ENCODE peak calls at places on chromosome 14, in four cellular contexts. G is HCT116, Z is Karpas-422, V is PC-3. S is an unnamed sample. For H3K9me2, the result is how much of the 10 kb centered on the place peaks cover.

GRCh38 chr14:61033024-61033423 is 52.0 kb downstream of the SLC38A6 start:
- DNase-seq in G (no peak), Z (no peak), V (no peak), S (no peak)

GRCh38 chr14:105475916-105476845 is 1.6 kb downstream of the CRIP2 start:
- DNase-seq in G (no peak), Z (no peak), V (peak), S (no peak)

GRCh38 chr14:75244121-75244520 is 34.5 kb upstream of the FOS start:
- DNase-seq in G (no peak), Z (no peak), V (no peak), S (no peak)

GRCh38 chr14:68898248-68899032 is 80.7 kb downstream of the ACTN1 start:
- DNase-seq in G (no peak), Z (no peak), V (no peak), S (no peak)

GRCh38 chr14:101033446-101034165 is 130.1 kb upstream of the RTL1 start:
- DNase-seq in G (no peak), Z (no peak), V (no peak), S (no peak)

GRCh38 chr14:61565836-61566536 is 129.3 kb upstream of the HIF1A start:
- DNase-seq in G (no peak), Z (no peak), V (peak), S (no peak)

GRCh38 chr14:71529855-71530254 is 402.4 kb upstream of the RGS6 start:
- DNase-seq in G (no peak), Z (no peak), V (no peak), S (no peak)

GRCh38 chr14:75432406-75432805 is 4.6 kb downstream of the JDP2 start:
- DNase-seq in G (no peak), Z (no peak), V (no peak), S (no peak)

GRCh38 chr14:54356172-54356571 is 40.6 kb upstream of the CDKN3 start:
- DNase-seq in G (no peak), Z (no peak), V (peak), S (no peak)

GRCh38 chr14:24817638-24818053 is 183.7 kb upstream of the GZMB start:
- DNase-seq in G (no peak), Z (no peak), V (no peak), S (no peak)

GRCh38 chr14:61477845-61478438 is 156.6 kb downstream of the PRKCH start:
- DNase-seq in G (peak), Z (peak), V (peak), S (no peak)

GRCh38 chr14:81450100-81450531 is 50.0 kb upstream of the STON2 start:
- DNase-seq in G (no peak), Z (no peak), V (no peak), S (no peak)

GRCh38 chr14:53900499-53900898 is 56.1 kb downstream of the BMP4 start:
- DNase-seq in G (no peak), Z (no peak), V (no peak), S (no peak)

GRCh38 chr14:80047761-80048160 is 163.5 kb downstream of the DIO2 start:
- DNase-seq in G (no peak), Z (no peak), V (no peak), S (no peak)

GRCh38 chr14:93281937-93282336 is 50.9 kb downstream of the BTBD7 start:
- DNase-seq in G (no peak), Z (no peak), V (no peak), S (no peak)

GRCh38 chr14:21074398-21075272 is 4.5 kb downstream of the ARHGEF40 start:
- DNase-seq in G (no peak), Z (no peak), V (no peak), S (no peak)

GRCh38 chr14:104364830-104365229 is 214.7 kb upstream of the C14orf180 start:
- DNase-seq in G (no peak), Z (no peak), V (no peak), S (no peak)

GRCh38 chr14:88604213-88604612 is 41.4 kb downstream of the ZC3H14 start:
- DNase-seq in G (no peak), Z (no peak), V (no peak), S (peak)

GRCh38 chr14:72439707-72440106 is 454.2 kb downstream of the DPF3 start:
- DNase-seq in G (no peak), Z (no peak), V (no peak), S (no peak)

GRCh38 chr14:104935026-104935650 is 10.5 kb downstream of the PLD4 start:
- DNase-seq in G (no peak), Z (peak), V (no peak), S (no peak)

GRCh38 chr14:94180655-94181271 is 6.6 kb downstream of the PPP4R4 start:
- DNase-seq in G (peak), Z (peak), V (peak), S (peak)

GRCh38 chr14:101183376-101184103 is 280.0 kb upstream of the RTL1 start:
- DNase-seq in G (no peak), Z (peak), V (no peak), S (no peak)

GRCh38 chr14:74049886-74050495 is 30.8 kb downstream of the BBOF1 start:
- DNase-seq in G (no peak), Z (peak), V (no peak), S (no peak)

GRCh38 chr14:36647827-36648753 is 13.6 kb upstream of the PAX9 start:
- DNase-seq in G (no peak), Z (no peak), V (peak), S (no peak)

GRCh38 chr14:95265106-95266094 is 54.3 kb downstream of the CLMN start:
- DNase-seq in G (peak), Z (peak), V (peak), S (peak)

GRCh38 chr14:79383031-79383430 is 828.3 kb downstream of the DIO2 start:
- DNase-seq in G (no peak), Z (no peak), V (no peak), S (no peak)

GRCh38 chr14:31867570-31867969 is 209.5 kb upstream of the ARHGAP5 start:
- DNase-seq in G (no peak), Z (no peak), V (no peak), S (no peak)

GRCh38 chr14:32190713-32191112 is 11.1 kb upstream of the RNU6-7 start:
- DNase-seq in G (no peak), Z (no peak), V (no peak), S (no peak)

GRCh38 chr14:73393375-73393774 is 65.0 kb downstream of the NUMB start:
- DNase-seq in G (no peak), Z (no peak), V (peak), S (no peak)

GRCh38 chr14:69316449-69317391 is 56.8 kb downstream of the GALNT16 start:
- DNase-seq in G (no peak), Z (no peak), V (peak), S (no peak)

GRCh38 chr14:75279153-75279738 is 618 bp downstream of the FOS start:
- DNase-seq in G (no peak), Z (peak), V (no peak), S (no peak)

GRCh38 chr14:77122555-77123125 is 19.0 kb downstream of the ZDHHC22 start:
- DNase-seq in G (no peak), Z (no peak), V (no peak), S (no peak)

GRCh38 chr14:77124345-77125274 is 17.0 kb downstream of the ZDHHC22 start:
- DNase-seq in G (no peak), Z (no peak), V (peak), S (no peak)

GRCh38 chr14:77123381-77124344 is 17.9 kb downstream of the ZDHHC22 start:
- DNase-seq in G (peak), Z (peak), V (peak), S (no peak)

GRCh38 chr14:77119852-77120251 is 21.7 kb downstream of the ZDHHC22 start:
- DNase-seq in G (no peak), Z (no peak), V (no peak), S (no peak)

DNA sequence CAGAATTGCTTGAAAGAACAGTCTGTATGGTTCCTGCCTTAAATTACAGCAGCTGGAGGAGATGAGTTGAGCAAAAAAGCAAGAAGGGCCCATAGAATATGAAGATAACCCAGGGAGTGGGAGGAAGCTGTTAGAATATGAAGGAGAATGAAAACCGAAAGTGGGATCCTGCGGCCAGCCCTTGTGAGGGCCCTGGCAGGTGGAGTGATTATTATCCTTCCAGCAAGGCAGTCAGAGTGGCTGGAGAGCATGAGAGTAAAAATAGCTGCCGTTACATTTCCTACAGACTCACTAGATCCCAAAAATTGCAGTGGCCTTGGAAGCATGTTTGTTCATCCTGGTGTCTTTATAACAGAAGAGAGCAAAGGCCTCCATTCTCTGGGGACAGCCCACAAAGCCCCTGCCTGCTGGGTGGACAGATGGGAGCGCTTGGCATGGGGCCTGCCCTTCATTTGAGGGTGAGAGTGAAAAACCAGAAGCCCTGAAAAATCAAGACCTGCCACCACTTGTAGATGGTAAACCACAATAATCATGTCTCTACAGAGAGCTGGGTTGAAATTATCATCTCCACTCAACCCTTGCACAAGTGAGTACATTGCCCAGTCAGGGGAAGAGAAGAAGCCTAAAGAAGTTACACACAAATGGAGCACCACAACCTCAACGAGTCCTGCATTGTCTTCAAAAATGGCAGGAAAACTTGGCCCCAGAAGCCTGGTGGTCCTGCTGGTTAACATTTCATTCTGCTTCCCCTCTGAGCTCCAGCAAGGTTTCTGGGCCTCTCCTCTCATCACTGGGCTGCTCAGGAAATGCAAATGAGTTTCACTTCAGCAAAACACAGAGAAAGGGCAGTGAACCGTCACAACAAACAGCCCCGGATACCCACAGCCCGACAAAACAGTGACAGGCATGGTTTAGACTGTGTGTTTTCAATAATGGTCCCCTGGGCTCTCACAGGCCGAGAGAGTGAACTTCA is 20.5 kb downstream of the ZDHHC22 start:
- DNase-seq in G (no peak), Z (peak), V (no peak), S (peak)
- H3K9ac ChIP-seq in G (no peak), Z (peak), V (no peak), S (no peak)

DNA sequence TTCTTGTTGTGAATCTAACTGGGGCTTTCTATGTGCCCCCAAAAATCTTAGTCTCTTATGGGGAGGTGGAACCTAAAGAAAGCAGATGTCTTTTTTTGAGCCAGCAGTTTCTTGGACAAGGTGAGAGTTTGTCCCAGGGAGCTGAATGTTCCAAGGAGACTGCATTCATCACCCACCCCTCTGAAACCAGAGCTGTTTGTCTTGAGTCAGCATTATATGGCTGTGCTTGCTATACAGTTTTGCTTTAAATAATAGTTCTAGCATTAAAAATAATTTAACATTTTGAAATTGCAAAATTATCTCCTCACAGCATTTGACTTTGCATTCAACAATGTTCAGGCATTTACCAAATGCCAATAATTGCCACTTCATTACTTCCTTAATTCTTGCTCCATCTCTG is 813.3 kb downstream of the BCL11B start:
- DNase-seq in G (no peak), Z (no peak), V (no peak), S (no peak)
- H3K9me2 ChIP-seq in G (under half), Z (under half), V (under half), S (under half)

GRCh38 chr14:22923746-22924145 is 4.8 kb upstream of the RBM23 start:
- DNase-seq in G (no peak), Z (no peak), V (no peak), S (no peak)

GRCh38 chr14:22926316-22926715 is 2.9 kb downstream of the PRMT5 start:
- DNase-seq in G (no peak), Z (no peak), V (peak), S (no peak)

GRCh38 chr14:22922294-22922693 is 3.3 kb upstream of the RBM23 start:
- DNase-seq in G (no peak), Z (no peak), V (no peak), S (no peak)

GRCh38 chr14:22928237-22929103 is 706 bp downstream of the PRMT5 start:
- DNase-seq in G (no peak), Z (peak), V (peak), S (no peak)

DNA sequence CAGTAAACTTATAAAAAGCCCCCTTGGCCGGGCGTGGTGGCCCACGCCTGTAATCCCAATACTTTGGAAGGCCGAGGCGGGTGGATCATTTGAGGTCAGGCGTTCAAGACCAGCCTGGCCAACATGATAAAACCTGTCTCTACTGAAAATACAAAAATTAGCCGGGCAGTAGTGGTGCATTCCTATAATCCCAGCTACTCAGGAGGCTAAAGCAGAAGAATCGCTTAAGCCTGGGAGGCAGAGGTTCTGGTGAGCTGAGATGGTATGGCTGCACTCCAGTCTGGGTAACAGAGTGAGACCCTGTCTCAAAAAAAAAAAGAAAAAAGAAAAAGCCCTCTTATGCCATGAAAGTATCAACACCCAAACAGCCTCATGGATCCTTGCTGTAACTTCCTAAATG is 3.7 kb downstream of the PRMT5 start:
- DNase-seq in G (no peak), Z (no peak), V (no peak), S (no peak)
- H3K9ac ChIP-seq in G (no peak), Z (no peak), V (no peak), S (no peak)

GRCh38 chr14:64723691-64724577 is 19.7 kb downstream of the PLEKHG3 start:
- DNase-seq in G (no peak), Z (no peak), V (no peak), S (no peak)
- H3K9me2 ChIP-seq in G (under half), Z (under half), V (under half), S (under half)

DNA sequence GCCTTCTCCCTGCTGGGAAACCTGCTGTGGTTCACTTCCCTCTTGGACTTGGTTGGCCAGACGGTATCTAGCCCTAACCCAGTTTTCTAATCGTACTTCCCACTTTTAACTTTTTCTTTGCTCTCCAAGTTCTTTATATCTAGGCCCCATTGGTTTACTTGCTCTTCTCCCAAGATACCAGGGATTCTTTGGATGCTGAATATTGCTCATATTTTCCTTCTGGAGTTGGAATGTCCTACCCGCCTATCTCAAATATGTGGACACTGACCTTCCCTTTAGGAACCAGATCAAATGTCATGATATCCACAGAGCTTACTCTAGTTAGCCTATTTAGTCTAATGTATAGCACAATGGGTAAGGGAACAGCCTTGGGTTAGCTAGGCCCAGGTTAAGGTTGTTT is 228.6 kb downstream of the DACT1 start:
- DNase-seq in G (no peak), Z (no peak), V (no peak), S (no peak)
- H3K9ac ChIP-seq in G (no peak), Z (no peak), V (no peak), S (no peak)

DNA sequence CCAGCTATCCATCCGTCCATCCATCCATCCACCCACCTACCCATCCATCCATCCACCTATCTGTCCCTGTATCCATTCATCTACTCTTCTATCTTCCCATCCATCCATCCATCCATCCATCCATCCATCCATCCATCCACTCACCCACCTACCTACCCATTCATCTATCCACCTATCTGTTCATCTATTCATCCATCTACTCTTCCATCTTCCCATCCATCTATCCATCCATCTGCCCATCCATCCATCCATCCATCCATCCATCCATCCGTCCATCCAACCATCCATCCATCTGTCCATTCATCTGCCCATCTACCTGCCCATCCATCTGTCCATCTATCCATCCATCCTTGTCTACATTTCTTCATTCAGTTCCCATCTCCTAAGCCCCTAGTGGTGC is 17.8 kb upstream of the HHIPL1 start:
- DNase-seq in G (no peak), Z (no peak), V (no peak), S (no peak)
- H3K9me2 ChIP-seq in G (under half), Z (under half), V (under half), S (under half)

GRCh38 chr14:90484291-90484690 is 87.5 kb downstream of the CALM1 start:
- DNase-seq in G (no peak), Z (no peak), V (no peak), S (no peak)
- H3K9ac ChIP-seq in G (no peak), Z (no peak), V (no peak), S (no peak)

DNA sequence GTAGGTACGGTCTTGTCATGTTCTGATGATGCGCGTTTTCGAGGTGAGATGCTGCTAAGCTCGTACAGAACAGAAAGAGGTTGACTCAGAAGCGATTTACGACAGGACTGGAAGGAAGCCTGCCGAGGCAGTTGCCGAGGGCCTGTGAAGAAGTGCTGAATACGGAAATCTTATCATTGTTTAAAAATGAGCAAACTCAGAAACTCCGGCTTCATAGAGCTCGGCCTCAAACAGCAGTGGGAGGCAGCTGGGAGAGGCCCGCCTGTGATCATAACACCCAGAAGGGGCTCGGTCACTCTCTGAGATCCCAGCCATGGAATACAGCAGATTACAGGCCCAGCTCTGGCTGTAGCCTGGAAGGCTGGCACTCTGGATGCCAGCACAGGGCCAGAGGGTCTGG is 87.4 kb downstream of the CPSF2 start:
- DNase-seq in G (no peak), Z (no peak), V (no peak), S (no peak)
- H3K9me2 ChIP-seq in G (under half), Z (under half), V (under half), S (under half)

GRCh38 chr14:55605793-55606192 is 25.8 kb downstream of the KTN1 start:
- DNase-seq in G (no peak), Z (no peak), V (peak), S (no peak)
- H3K9ac ChIP-seq in G (no peak), Z (no peak), V (no peak), S (no peak)

S was measured in MM.1S.